ENCODE peak calls at places on chromosomes 4 and X, in ten cellular contexts. W is iPS-NIHi11; C is ELR; I is LoVo; F is non-pigmented ciliary epithelial cell; X is cardiac muscle cell; T is stimulated activated CD4-positive, alpha-beta T cell treated with anti-CD3 and anti-CD28 coated beads, Interleukin-4, amount 100 ng/mL, for 1 hour; N is aorta; E is iris pigment epithelial cell; Y is nephron progenitor cell. L is an unnamed sample.

GRCh38 chrX:141839856-141840255 is 1.7 kb downstream of the MAGEC3 start:
- DNase-seq in W (no peak), E (peak), F (no peak), Y (no peak), X (no peak), C (peak), I (no peak), N (no peak), T (no peak), L (no peak)

GRCh38 chr4:8547108-8547911 is 32.9 kb upstream of the GPR78 start:
- DNase-seq in T (no peak), Y (no peak), X (no peak), E (peak), C (peak), I (peak), W (peak), N (peak), F (no peak), L (peak)

GRCh38 chrX:74242484-74243138 is 61.4 kb upstream of the ZCCHC13 start:
- DNase-seq in T (no peak), W (no peak), I (no peak), X (no peak), N (no peak), E (no peak), C (peak), F (no peak), Y (no peak), L (no peak)

GRCh38 chrX:130523460-130524394 is 121.9 kb downstream of the RBMX2 start:
- DNase-seq in F (no peak), I (no peak), T (no peak), N (peak), C (peak), X (peak), W (peak), Y (peak), E (no peak), L (peak)

GRCh38 chrX:74521961-74522833 is 92.2 kb downstream of the RLIM start:
- DNase-seq in T (no peak), I (no peak), C (no peak), F (no peak), E (no peak), Y (no peak), N (no peak), X (no peak), W (no peak), L (no peak)

GRCh38 chr4:110518889-110519490 is 43.0 kb downstream of the ENPEP start:
- DNase-seq in X (peak), N (no peak), C (peak), W (peak), T (no peak), F (no peak), Y (peak), E (no peak), I (peak), L (peak)

GRCh38 chr4:145735330-145735638 is 55.3 kb downstream of the C4orf51 start:
- DNase-seq in W (no peak), T (no peak), N (no peak), Y (no peak), C (peak), X (peak), F (peak), E (peak), I (peak), L (no peak)

GRCh38 chr4:168308912-168309311 is 9.6 kb downstream of the DDX60 start:
- DNase-seq in Y (no peak), I (no peak), X (no peak), W (no peak), F (no peak), C (no peak), T (no peak), E (no peak), N (no peak), L (no peak)

GRCh38 chr4:15436515-15436914 is 8.7 kb downstream of the C1QTNF7 start:
- DNase-seq in W (no peak), C (no peak), X (no peak), E (peak), T (no peak), F (no peak), Y (no peak), N (no peak), I (no peak), L (no peak)

GRCh38 chrX:6738518-6739470 is 203.9 kb upstream of the VCX3A start:
- DNase-seq in N (no peak), F (no peak), E (no peak), Y (no peak), T (no peak), X (no peak), I (no peak), W (no peak), C (no peak), L (no peak)

GRCh38 chr4:184080674-184081073 is 137.0 kb downstream of the ENPP6 start:
- DNase-seq in F (no peak), E (no peak), Y (no peak), T (no peak), X (no peak), N (no peak), C (no peak), W (no peak), I (no peak), L (no peak)

GRCh38 chr4:110944501-110944900 is 321.6 kb upstream of the PITX2 start:
- DNase-seq in N (no peak), Y (no peak), W (no peak), F (no peak), T (no peak), I (no peak), C (no peak), X (no peak), E (no peak), L (no peak)

GRCh38 chr4:92111493-92111892 is 192.3 kb upstream of the GRID2 start:
- DNase-seq in F (no peak), W (no peak), E (no peak), C (no peak), I (no peak), N (no peak), X (no peak), T (no peak), Y (no peak), L (no peak)

GRCh38 chr4:73142995-73143547 is 73.6 kb upstream of the COX18 start:
- DNase-seq in Y (no peak), C (peak), T (no peak), W (no peak), E (no peak), I (no peak), N (no peak), X (no peak), F (no peak), L (no peak)

GRCh38 chr4:86895692-86896488 is 3.7 kb upstream of the C4orf36 start:
- DNase-seq in E (peak), F (peak), N (no peak), Y (peak), I (peak), T (no peak), X (peak), W (peak), C (peak), L (peak)

L was measured in HEK293T.